ENCODE peak calls at places on chromosomes 3 and 15, in four cellular contexts. P is left lung, T is AG04450, Y is GM23248. E is an unnamed sample.
A peak's percentile ranks its signal among the peaks of the same experiment; 100 is the strongest.

GRCh38 chr3:89635137-89635536 is 527.7 kb downstream of the EPHA3 start:
- DNase-seq in P (no peak), T (no peak), Y (no peak), E (no peak)

GRCh38 chr3:168881804-168882203 is 781.7 kb downstream of the MECOM start:
- DNase-seq in P (no peak), T (no peak), Y (no peak), E (no peak)

GRCh38 chr3:140509534-140509933 is 168.3 kb upstream of the TRIM42 start:
- DNase-seq in P (no peak), T (no peak), Y (no peak), E (no peak)

GRCh38 chr3:52350436-52350835 is 34.3 kb downstream of the DNAH1 start:
- DNase-seq in P (no peak), T (no peak), Y (no peak), E (no peak)

GRCh38 chr3:76497636-76498035 is 542.3 kb upstream of the ROBO2 start:
- DNase-seq in P (no peak), T (peak; percentile 29), Y (peak; percentile 25), E (no peak)

GRCh38 chr3:27216955-27217552 is 152.1 kb downstream of the NEK10 start:
- DNase-seq in P (no peak), T (no peak), Y (peak; percentile 66), E (peak; percentile 27)

GRCh38 chr3:192482809-192483208 is 244.5 kb downstream of the FGF12 start:
- DNase-seq in P (no peak), T (no peak), Y (peak; percentile 35), E (no peak)

GRCh38 chr15:26050271-26050670 is 187.1 kb upstream of the ATP10A start:
- DNase-seq in P (no peak), T (no peak), Y (no peak), E (no peak)

GRCh38 chr15:48336940-48337339 is 5.7 kb downstream of the DUT start:
- DNase-seq in P (no peak), T (no peak), Y (peak; percentile 30), E (no peak)

GRCh38 chr15:50162988-50163718 is 18.8 kb upstream of the SLC27A2 start:
- DNase-seq in P (no peak), T (no peak), Y (no peak), E (no peak)

GRCh38 chr3:34175636-34176186 is 377.3 kb downstream of the PDCD6IP start:
- DNase-seq in P (no peak), T (no peak), Y (no peak), E (no peak)

GRCh38 chr3:72274511-72275295 is 489.8 kb upstream of the PROK2 start:
- DNase-seq in P (peak; percentile 65), T (peak; percentile 51), Y (peak; percentile 81), E (no peak)

GRCh38 chr3:182597621-182598041 is 195.7 kb upstream of the ATP11B start:
- DNase-seq in P (no peak), T (no peak), Y (peak; percentile 3), E (peak; percentile 73)

GRCh38 chr3:106720510-106720909 is 656.7 kb upstream of the CCDC54 start:
- DNase-seq in P (no peak), T (no peak), Y (no peak), E (no peak)

GRCh38 chr15:59360305-59360704 is 12.4 kb downstream of the MYO1E start:
- DNase-seq in P (no peak), T (no peak), Y (peak; percentile 28), E (no peak)

GRCh38 chr3:98558100-98558499 is 26.3 kb downstream of the GPR15 start:
- DNase-seq in P (no peak), T (no peak), Y (no peak), E (no peak)

GRCh38 chr3:35597490-35597889 is 41.8 kb upstream of the ARPP21 start:
- DNase-seq in P (no peak), T (no peak), Y (no peak), E (no peak)

GRCh38 chr3:169356284-169356955 is 307.1 kb downstream of the MECOM start:
- DNase-seq in P (no peak), T (no peak), Y (no peak), E (no peak)

GRCh38 chr15:61141497-61142125 is 87.5 kb downstream of the RORA start:
- DNase-seq in P (no peak), T (no peak), Y (no peak), E (no peak)

GRCh38 chr3:49673715-49674490 is at the start of gene APEH:
- DNase-seq in P (peak; percentile 97), T (peak; percentile 93), Y (peak; percentile 99), E (peak; percentile 83)

GRCh38 chr3:129591932-129592331 is 14.5 kb downstream of the PLXND1 start:
- DNase-seq in P (no peak), T (no peak), Y (no peak), E (no peak)

GRCh38 chr3:183085634-183086390 is 13.5 kb downstream of the MCCC1 start:
- DNase-seq in P (no peak), T (no peak), Y (peak; percentile 26), E (no peak)

GRCh38 chr3:125163739-125164601 is 48.6 kb downstream of the SLC12A8 start:
- DNase-seq in P (peak; percentile 79), T (no peak), Y (peak; percentile 29), E (peak; percentile 24)

GRCh38 chr3:184703657-184704056 is 8.2 kb downstream of the MAGEF1 start:
- DNase-seq in P (no peak), T (no peak), Y (no peak), E (no peak)

DNA sequence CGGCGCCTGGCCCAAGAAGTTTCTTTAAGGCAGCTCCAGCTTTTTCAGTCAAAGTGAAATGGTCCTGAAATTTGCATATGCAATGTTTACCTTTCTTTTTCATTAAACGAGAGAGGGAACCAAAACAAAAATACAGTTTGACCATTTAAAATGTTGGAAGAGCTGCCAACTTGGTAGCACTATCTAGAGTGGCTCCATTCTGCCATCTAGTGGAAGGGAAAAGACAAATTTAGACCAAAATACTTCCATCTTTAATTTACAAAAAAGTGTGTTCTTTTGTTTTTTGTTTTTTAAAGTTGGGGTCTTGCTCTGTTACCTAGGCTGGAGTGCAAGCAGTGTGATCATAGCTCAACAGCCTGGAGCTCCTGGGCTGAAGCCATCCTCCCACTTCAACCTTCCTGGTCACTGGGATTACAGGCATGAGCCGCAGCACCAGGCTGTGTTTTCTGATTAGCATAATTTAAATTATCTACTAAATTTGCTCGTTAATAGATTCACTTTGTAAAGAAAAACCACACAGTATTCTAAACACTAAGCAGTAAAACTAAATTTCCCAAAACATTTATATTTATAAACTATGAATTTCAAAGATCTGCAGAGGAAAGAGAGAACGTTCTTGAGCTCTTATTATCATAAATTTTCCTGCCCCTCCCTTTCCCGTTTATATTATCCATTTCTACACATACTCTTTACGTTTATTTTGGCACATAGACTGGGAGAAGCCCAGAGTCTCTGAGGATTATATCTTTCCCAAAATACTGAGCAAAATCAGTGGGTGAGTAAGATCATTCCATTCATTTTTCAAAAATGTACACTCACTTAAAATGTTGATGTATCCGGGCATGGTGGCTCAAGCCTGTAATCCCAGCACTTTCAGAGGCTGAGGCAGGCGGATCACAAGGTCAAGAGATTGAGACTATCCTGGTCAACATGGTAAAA is 15.4 kb upstream of the RFC4 start:
- DNase-seq in P (no peak), T (no peak), Y (peak; percentile 86), E (no peak)
- H3K27ac ChIP-seq in P (no peak overlapping the region), T (peak overlapping the region; percentile 87), Y (peak overlapping the region; percentile 45), E (no peak overlapping the region)

GRCh38 chr3:66413151-66413751 is 87.6 kb downstream of the LRIG1 start:
- DNase-seq in P (no peak), T (peak; percentile 87), Y (peak; percentile 96), E (no peak)

GRCh38 chr3:66414846-66415245 is 86.0 kb downstream of the LRIG1 start:
- DNase-seq in P (no peak), T (no peak), Y (no peak), E (no peak)

GRCh38 chr3:66418432-66419052 is 82.3 kb downstream of the LRIG1 start:
- DNase-seq in P (peak; percentile 73), T (no peak), Y (no peak), E (no peak)

GRCh38 chr3:66416556-66417304 is 84.1 kb downstream of the LRIG1 start:
- DNase-seq in P (no peak), T (no peak), Y (no peak), E (no peak)

DNA sequence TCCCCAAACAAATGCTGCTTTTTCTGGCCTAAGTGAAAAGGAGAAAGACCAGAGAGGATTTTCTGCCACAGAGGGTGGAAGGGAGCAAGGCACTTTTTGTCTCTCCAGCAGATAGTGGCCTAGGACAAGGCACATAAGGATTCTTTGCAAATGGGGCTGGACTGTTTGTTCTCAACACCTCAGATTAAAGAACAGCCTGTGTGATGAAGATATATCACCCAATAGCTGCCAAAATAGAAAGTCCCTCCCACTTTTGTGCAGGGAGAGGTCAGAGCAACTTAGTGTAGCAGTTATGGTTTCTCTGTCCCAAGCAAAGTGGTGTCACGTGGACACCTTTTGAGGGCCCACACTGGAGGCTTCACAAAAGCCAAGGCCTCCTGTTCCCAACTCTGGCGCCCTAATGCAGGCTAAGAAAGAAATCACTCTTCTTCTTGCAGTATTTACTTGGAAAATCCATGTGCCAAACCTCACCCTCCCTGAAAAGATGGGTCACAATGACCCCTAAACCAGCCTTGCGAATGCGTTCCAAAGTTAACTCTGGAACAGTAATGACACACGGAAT is 84.9 kb downstream of the LRIG1 start:
- DNase-seq in P (no peak), T (no peak), Y (no peak), E (no peak)
- H3K27ac ChIP-seq in P (no peak overlapping the region), T (no peak overlapping the region), Y (no peak overlapping the region), E (no peak overlapping the region)

GRCh38 chr3:45985532-45986302 is 9.9 kb downstream of the FYCO1 start:
- DNase-seq in P (no peak), T (no peak), Y (peak; percentile 75), E (no peak)

GRCh38 chr3:45987368-45988099 is 8.1 kb downstream of the FYCO1 start:
- DNase-seq in P (no peak), T (no peak), Y (peak; percentile 91), E (no peak)

GRCh38 chr3:45986303-45986982 is 9.2 kb downstream of the FYCO1 start:
- DNase-seq in P (peak; percentile 71), T (no peak), Y (peak; percentile 85), E (peak; percentile 52)

GRCh38 chr3:45983865-45984264 is 11.8 kb downstream of the FYCO1 start:
- DNase-seq in P (no peak), T (no peak), Y (no peak), E (no peak)

GRCh38 chr3:45984331-45985312 is 11.0 kb downstream of the FYCO1 start:
- DNase-seq in P (no peak), T (peak; percentile 73), Y (no peak), E (no peak)
- H3K27ac ChIP-seq in P (peak overlapping the region; percentile 74), T (peak overlapping the region; percentile 92), Y (no peak overlapping the region), E (no peak overlapping the region)

GRCh38 chr3:179108091-179108490 is 36.5 kb upstream of the ZMAT3 start:
- DNase-seq in P (no peak), T (peak; percentile 30), Y (peak; percentile 84), E (no peak)
- H3K27ac ChIP-seq in P (no peak overlapping the region), T (no peak overlapping the region), Y (peak overlapping the region; percentile 43), E (peak overlapping the region; percentile 62)

E was measured in epithelial cell of prostate.